ENCODE peak calls at places on chromosomes 3 and 15, in nine cellular contexts. X is D721Med; Y is omental fat pad; O is MCF 10A; R is AG10803; F is CD8-positive, alpha-beta T cell; Q is breast epithelium; W is HL-60; C is A549. B is an unnamed sample.

GRCh38 chr3:12224181-12225147 is 64.4 kb upstream of the PPARG start:
- DNase-seq in X (no peak), Y (peak; percentile 36), O (peak; percentile 83), R (peak; percentile 18), F (no peak), Q (no peak), W (no peak), C (peak; percentile 3), B (peak; percentile 73)

GRCh38 chr15:34818531-34818930 is 23.2 kb upstream of the ACTC1 start:
- DNase-seq in X (no peak), Y (no peak), O (no peak), R (peak; percentile 75), F (no peak), Q (no peak), W (no peak), C (no peak), B (no peak)

GRCh38 chr3:104018541-104018940 is 1348.2 kb upstream of the ALCAM start:
- DNase-seq in X (no peak), Y (no peak), O (no peak), R (no peak), F (no peak), Q (no peak), W (no peak), C (no peak), B (no peak)

GRCh38 chr3:82938821-82939328 is 1177.4 kb upstream of the GBE1 start:
- DNase-seq in X (no peak), Y (no peak), O (no peak), R (no peak), F (no peak), Q (no peak), W (no peak), C (no peak), B (no peak)

GRCh38 chr3:36991923-36992805 is 767 bp downstream of the EPM2AIP1 start:
- DNase-seq in X (no peak), Y (no peak), O (peak; percentile 55), R (peak; percentile 67), F (no peak), Q (no peak), W (peak; percentile 32), C (peak; percentile 48), B (no peak)

GRCh38 chr15:90388462-90389182 is 580 bp downstream of the IQGAP1 start:
- DNase-seq in X (no peak), Y (peak; percentile 52), O (peak; percentile 54), R (peak; percentile 67), F (peak; percentile 10), Q (peak; percentile 57), W (peak; percentile 52), C (peak; percentile 66), B (peak; percentile 90)

GRCh38 chr15:73483053-73483452 is 40.1 kb downstream of the REC114 start:
- DNase-seq in X (no peak), Y (no peak), O (no peak), R (no peak), F (no peak), Q (no peak), W (no peak), C (no peak), B (no peak)

GRCh38 chr3:158991146-158991705 is 189.4 kb downstream of the MFSD1 start:
- DNase-seq in X (no peak), Y (no peak), O (peak; percentile 21), R (no peak), F (no peak), Q (no peak), W (no peak), C (no peak), B (no peak)

GRCh38 chr3:114878119-114878839 is 268.8 kb downstream of the ZBTB20 start:
- DNase-seq in X (no peak), Y (no peak), O (peak; percentile 27), R (peak; percentile 8), F (no peak), Q (no peak), W (no peak), C (peak; percentile 12), B (no peak)

GRCh38 chr15:96409231-96410138 is 79.0 kb downstream of the NR2F2 start:
- DNase-seq in X (no peak), Y (no peak), O (no peak), R (no peak), F (no peak), Q (no peak), W (no peak), C (no peak), B (peak; percentile 79)

GRCh38 chr3:146640361-146640760 is 35.2 kb upstream of the PLSCR5 start:
- DNase-seq in X (no peak), Y (no peak), O (no peak), R (no peak), F (no peak), Q (no peak), W (no peak), C (no peak), B (no peak)

GRCh38 chr15:73593278-73594074 is 39.7 kb downstream of the NPTN start:
- DNase-seq in X (no peak), Y (no peak), O (no peak), R (no peak), F (no peak), Q (no peak), W (no peak), C (no peak), B (no peak)

GRCh38 chr3:62597481-62597880 is 224.1 kb upstream of the FEZF2 start:
- DNase-seq in X (no peak), Y (no peak), O (no peak), R (no peak), F (no peak), Q (no peak), W (no peak), C (no peak), B (peak; percentile 59)

GRCh38 chr3:72820405-72820804 is 27.8 kb downstream of the SHQ1 start:
- DNase-seq in X (no peak), Y (no peak), O (peak; percentile 70), R (peak; percentile 87), F (no peak), Q (no peak), W (no peak), C (no peak), B (no peak)

GRCh38 chr3:17039579-17039978 is 154.8 kb downstream of the PLCL2 start:
- DNase-seq in X (no peak), Y (no peak), O (peak; percentile 85), R (peak; percentile 90), F (no peak), Q (no peak), W (no peak), C (peak; percentile 93), B (peak; percentile 70)

GRCh38 chr3:52185837-52186236 is 12.1 kb upstream of the ALAS1 start:
- DNase-seq in X (no peak), Y (no peak), O (no peak), R (no peak), F (no peak), Q (no peak), W (peak; percentile 92), C (no peak), B (no peak)

GRCh38 chr3:100032262-100032661 is 82.0 kb downstream of the FILIP1L start:
- DNase-seq in X (no peak), Y (no peak), O (peak; percentile 34), R (peak; percentile 75), F (no peak), Q (no peak), W (no peak), C (peak; percentile 11), B (no peak)

DNA sequence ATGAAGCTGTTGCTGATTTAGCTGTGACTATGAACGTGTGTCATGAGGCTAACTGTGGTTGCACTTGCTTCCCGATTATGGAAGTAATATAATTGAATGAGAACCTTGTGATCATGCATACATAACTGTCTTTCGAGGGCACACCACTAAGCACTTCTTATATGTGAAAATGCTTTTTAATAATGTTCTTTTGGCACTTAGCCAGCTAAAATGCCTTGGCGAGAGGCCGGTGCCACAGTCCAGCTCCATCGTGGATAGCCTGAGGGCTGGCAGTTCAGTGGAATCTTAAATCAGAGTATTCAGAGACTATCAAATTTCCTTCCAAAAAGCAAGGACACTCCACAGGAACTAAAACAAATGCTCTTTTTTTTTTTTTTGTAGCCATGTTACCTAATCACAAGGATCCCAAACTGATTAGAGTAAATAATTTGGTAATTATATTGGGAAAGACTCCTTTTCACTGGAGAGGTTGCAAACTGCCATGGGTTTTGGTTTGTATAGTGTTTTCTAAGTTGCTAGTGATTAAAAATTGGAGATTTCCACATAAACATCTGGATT is 161.6 kb upstream of the FRMD4B start:
- DNase-seq in X (no peak), Y (no peak), O (peak; percentile 71), R (no peak), F (no peak), Q (no peak), W (no peak), C (no peak), B (no peak)
- TF ChIP-seq CTCF in X (no peak), Y (no peak), O (no peak), R (no peak), F (no peak), Q (no peak), W (no peak), C (no peak), B (no peak)

GRCh38 chr15:71011503-71012155 is 103.6 kb upstream of the THSD4 start:
- DNase-seq in X (no peak), Y (no peak), O (peak; percentile 60), R (peak; percentile 66), F (no peak), Q (no peak), W (no peak), C (peak; percentile 75), B (no peak)
- TF ChIP-seq CTCF in X (peak; percentile 53), Y (no peak), O (peak; percentile 76), R (peak; percentile 93), F (no peak), Q (peak; percentile 79), W (peak; percentile 35), C (peak; percentile 98), B (peak; percentile 96)

GRCh38 chr15:62648954-62649353 is 393.6 kb upstream of the TPM1 start:
- DNase-seq in X (no peak), Y (no peak), O (peak; percentile 54), R (no peak), F (no peak), Q (no peak), W (no peak), C (peak; percentile 53), B (no peak)
- TF ChIP-seq CTCF in X (peak; percentile 57), Y (no peak), O (peak; percentile 40), R (no peak), F (no peak), Q (no peak), W (no peak), C (peak; percentile 51), B (peak; percentile 22)

DNA sequence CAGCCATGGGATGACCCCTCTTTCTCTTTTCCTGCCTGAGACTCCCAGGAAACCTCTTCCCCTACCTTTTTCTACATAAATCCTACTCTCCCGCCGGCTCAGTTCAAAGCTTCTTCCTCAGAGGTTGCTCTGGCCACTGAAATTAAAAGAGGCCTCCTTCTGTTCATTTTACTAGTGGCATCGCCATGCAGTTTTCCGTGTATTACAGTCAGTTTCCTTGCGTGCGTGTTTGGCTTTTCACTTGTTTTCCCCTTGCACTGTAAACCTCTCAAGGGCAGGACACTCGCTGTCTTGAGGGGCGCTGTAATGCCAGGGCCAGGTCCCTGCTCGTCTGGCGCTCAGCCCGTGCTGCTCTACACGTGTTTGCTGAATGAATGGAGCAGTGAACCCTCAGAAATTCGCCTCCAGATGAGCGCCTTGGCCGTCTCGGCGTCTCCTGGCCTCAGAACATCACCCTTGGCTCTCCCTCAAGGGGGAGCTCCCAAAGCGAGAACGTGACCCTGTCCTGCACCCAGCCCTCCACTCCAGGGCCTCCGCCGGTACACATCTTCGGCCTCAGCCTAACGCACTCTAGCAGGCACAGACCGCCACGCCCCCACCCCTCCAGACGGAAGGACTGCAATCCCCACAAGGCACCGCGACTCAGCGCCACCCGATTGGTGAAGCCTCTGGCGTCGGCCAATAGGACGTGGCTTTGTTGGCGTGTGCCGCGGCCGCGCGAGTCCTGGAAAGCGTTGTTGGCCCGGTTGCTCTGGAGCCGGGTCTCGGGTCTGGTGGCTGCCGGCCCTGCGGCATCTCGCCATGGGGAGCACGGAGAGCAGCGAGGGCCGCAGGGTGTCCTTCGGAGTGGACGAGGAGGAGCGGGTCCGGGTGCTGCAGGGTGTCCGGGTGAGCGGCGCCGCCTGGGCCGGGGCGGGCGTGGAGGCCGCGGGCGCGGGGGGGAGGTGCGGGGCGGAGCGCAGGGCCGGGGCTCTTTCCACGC is at the start of gene CHCHD6:
- DNase-seq in X (peak; percentile 85), Y (peak; percentile 91), O (peak; percentile 95), R (peak; percentile 93), F (peak; percentile 92), Q (peak; percentile 93), W (peak; percentile 92), C (peak; percentile 97), B (peak; percentile 100)
- TF ChIP-seq CTCF in X (no peak), Y (no peak), O (peak; percentile 16), R (no peak), F (no peak), Q (no peak), W (no peak), C (peak; percentile 30), B (no peak)

B was measured in osteoblast.